ENCODE peak calls at places on chromosomes 2 and 18, in seven cellular contexts. P is A549; H is endodermal cell; E is astrocyte of the spinal cord; L is GM13976; Q is H9; R is activated CD8-positive, alpha-beta T cell treated with anti-CD3 and anti-CD28 coated beads for 36 hours. A is an unnamed sample.

GRCh38 chr2:180781276-180781675 is 199.1 kb upstream of the UBE2E3 start:
- DNase-seq in E (peak; percentile 19), Q (no peak), R (no peak), L (no peak), H (no peak), P (no peak), A (no peak)

GRCh38 chr2:191665286-191665685 is 12.7 kb upstream of the NABP1 start:
- DNase-seq in Q (no peak), R (no peak), L (no peak), E (peak; percentile 59), H (no peak), P (no peak), A (no peak)

GRCh38 chr2:191126386-191126785 is 24.4 kb downstream of the STAT4 start:
- DNase-seq in P (no peak), L (no peak), Q (no peak), E (no peak), H (no peak), R (peak; percentile 61), A (no peak)

GRCh38 chr2:169765523-169765922 is 31.9 kb downstream of the KLHL23 start:
- DNase-seq in H (no peak), E (peak; percentile 52), R (no peak), L (no peak), P (no peak), Q (no peak), A (no peak)

GRCh38 chr2:179532890-179533289 is 268.3 kb upstream of the SESTD1 start:
- DNase-seq in P (no peak), R (no peak), Q (no peak), L (no peak), E (no peak), H (no peak), A (no peak)

GRCh38 chr2:140759431-140760156 is 1371.2 kb downstream of the LRP1B start:
- DNase-seq in R (no peak), L (no peak), P (no peak), E (no peak), Q (no peak), H (no peak), A (no peak)

GRCh38 chr18:51149605-51150429 is 47.7 kb downstream of the MEX3C start:
- DNase-seq in E (peak; percentile 63), P (peak; percentile 37), L (no peak), Q (no peak), H (no peak), R (no peak), A (no peak)

GRCh38 chr2:109380502-109381326 is 233.1 kb downstream of the SEPTIN10 start:
- DNase-seq in E (peak; percentile 45), R (no peak), H (peak; percentile 22), Q (peak; percentile 12), L (no peak), P (no peak), A (no peak)

GRCh38 chr2:120866483-120867140 is 130.9 kb downstream of the GLI2 start:
- DNase-seq in E (no peak), H (no peak), P (no peak), Q (no peak), L (no peak), R (no peak), A (no peak)

GRCh38 chr18:8117008-8117376 is 492.2 kb upstream of the RAB12 start:
- DNase-seq in H (no peak), R (no peak), Q (no peak), P (peak; percentile 39), E (peak; percentile 16), L (no peak), A (no peak)

GRCh38 chr2:202215179-202215578 is 23.2 kb downstream of the SUMO1 start:
- DNase-seq in P (no peak), H (no peak), Q (no peak), R (no peak), E (no peak), L (no peak), A (no peak)

GRCh38 chr18:46291149-46291548 is 187.0 kb downstream of the HAUS1 start:
- DNase-seq in P (no peak), E (no peak), H (no peak), Q (peak; percentile 10), L (peak; percentile 28), R (no peak), A (no peak)

GRCh38 chr2:36367497-36368353 is 12.1 kb downstream of the CRIM1 start:
- DNase-seq in E (no peak), R (no peak), L (no peak), H (no peak), Q (no peak), P (peak; percentile 70), A (no peak)

GRCh38 chr2:46787315-46787714 is 128.3 kb downstream of the MCFD2 start:
- DNase-seq in E (no peak), H (peak; percentile 3), Q (no peak), P (no peak), R (no peak), L (no peak), A (no peak)

GRCh38 chr2:23651187-23651983 is 266.4 kb downstream of the KLHL29 start:
- DNase-seq in E (peak; percentile 87), L (no peak), H (no peak), R (no peak), P (peak; percentile 22), Q (no peak), A (no peak)

GRCh38 chr2:73292906-73293533 is 328 bp downstream of the EGR4 start:
- DNase-seq in E (no peak), Q (no peak), R (peak; percentile 26), P (peak; percentile 38), L (peak; percentile 41), H (peak; percentile 77), A (peak; percentile 46)

GRCh38 chr2:36708119-36708741 is 11.7 kb downstream of the VIT start:
- DNase-seq in P (no peak), H (no peak), E (peak; percentile 11), R (no peak), Q (no peak), L (no peak), A (no peak)

GRCh38 chr2:196601430-196602306 is 37.8 kb upstream of the CCDC150 start:
- DNase-seq in R (no peak), P (peak; percentile 93), L (no peak), Q (no peak), E (peak; percentile 93), H (peak; percentile 47), A (no peak)
- TF ChIP-seq CTCF in R (no peak), P (no peak), L (no peak), Q (no peak), E (no peak), H (no peak), A (no peak)

GRCh38 chr2:143515318-143515717 is 386.1 kb downstream of the ARHGAP15 start:
- DNase-seq in Q (no peak), R (no peak), L (no peak), P (no peak), H (no peak), E (no peak), A (no peak)

GRCh38 chr2:143514413-143514812 is 385.2 kb downstream of the ARHGAP15 start:
- DNase-seq in R (no peak), L (no peak), E (peak; percentile 5), H (no peak), P (no peak), Q (no peak), A (no peak)

DNA sequence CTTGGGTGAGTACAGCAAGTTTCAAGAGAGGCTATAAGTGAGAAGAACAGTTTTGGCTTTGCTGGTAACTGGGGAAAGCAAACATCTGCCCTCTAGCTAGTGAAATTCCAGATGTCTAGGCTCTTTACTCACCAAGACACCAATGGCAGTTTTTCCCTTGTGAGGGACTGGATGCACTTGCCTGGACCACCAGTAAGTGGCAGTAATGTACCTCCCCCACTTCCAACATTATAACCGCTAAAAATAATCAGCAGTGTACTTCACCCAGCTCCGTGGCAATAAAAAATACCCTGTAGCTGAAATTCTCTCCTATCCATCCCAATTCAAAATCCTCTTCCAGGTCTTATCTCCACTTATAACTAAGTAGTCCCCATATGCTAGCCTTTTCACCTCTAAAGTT is 383.9 kb downstream of the ARHGAP15 start:
- DNase-seq in H (peak; percentile 74), L (peak; percentile 16), Q (peak; percentile 62), E (peak; percentile 72), R (peak; percentile 35), P (peak; percentile 36), A (peak; percentile 24)
- TF ChIP-seq CTCF in H (peak; percentile 85), L (peak; percentile 37), Q (peak; percentile 85), E (peak; percentile 98), R (no peak), P (peak; percentile 44), A (peak; percentile 12)

GRCh38 chr2:156132130-156132529 is 200.4 kb downstream of the NR4A2 start:
- DNase-seq in E (no peak), R (no peak), Q (no peak), L (no peak), H (no peak), P (no peak), A (no peak)

GRCh38 chr2:156124458-156124857 is 208.1 kb downstream of the NR4A2 start:
- DNase-seq in E (no peak), Q (no peak), P (no peak), R (no peak), H (no peak), L (no peak), A (no peak)

GRCh38 chr2:156125018-156125417 is 207.5 kb downstream of the NR4A2 start:
- DNase-seq in E (no peak), P (no peak), H (peak; percentile 45), L (no peak), Q (peak; percentile 41), R (no peak), A (no peak)

GRCh38 chr2:156132941-156133340 is 199.6 kb downstream of the NR4A2 start:
- DNase-seq in P (no peak), E (no peak), Q (no peak), L (no peak), R (no peak), H (no peak), A (no peak)

DNA sequence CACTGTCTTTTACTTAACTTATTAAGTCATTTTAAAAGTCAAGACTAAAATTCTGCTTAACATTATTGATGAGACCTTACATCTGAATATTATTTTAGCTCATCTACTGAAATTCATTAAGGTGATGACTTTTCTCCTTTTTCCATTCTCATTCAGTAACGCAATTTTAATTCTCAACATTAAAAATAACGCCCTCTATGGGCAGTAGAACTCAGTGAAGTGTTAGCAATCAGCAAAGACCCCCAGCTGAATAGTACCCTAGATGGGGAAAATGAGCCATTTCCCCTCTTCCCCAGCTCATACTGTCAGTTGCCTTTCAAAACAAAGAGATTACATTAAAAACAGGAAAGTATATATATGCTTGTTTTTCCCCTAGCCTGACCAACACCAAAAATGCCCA is 203.3 kb downstream of the NR4A2 start:
- DNase-seq in P (no peak), R (no peak), E (no peak), L (no peak), Q (no peak), H (no peak), A (no peak)
- TF ChIP-seq CTCF in P (no peak), R (no peak), E (no peak), L (no peak), Q (peak; percentile 63), H (peak; percentile 63), A (no peak)

DNA sequence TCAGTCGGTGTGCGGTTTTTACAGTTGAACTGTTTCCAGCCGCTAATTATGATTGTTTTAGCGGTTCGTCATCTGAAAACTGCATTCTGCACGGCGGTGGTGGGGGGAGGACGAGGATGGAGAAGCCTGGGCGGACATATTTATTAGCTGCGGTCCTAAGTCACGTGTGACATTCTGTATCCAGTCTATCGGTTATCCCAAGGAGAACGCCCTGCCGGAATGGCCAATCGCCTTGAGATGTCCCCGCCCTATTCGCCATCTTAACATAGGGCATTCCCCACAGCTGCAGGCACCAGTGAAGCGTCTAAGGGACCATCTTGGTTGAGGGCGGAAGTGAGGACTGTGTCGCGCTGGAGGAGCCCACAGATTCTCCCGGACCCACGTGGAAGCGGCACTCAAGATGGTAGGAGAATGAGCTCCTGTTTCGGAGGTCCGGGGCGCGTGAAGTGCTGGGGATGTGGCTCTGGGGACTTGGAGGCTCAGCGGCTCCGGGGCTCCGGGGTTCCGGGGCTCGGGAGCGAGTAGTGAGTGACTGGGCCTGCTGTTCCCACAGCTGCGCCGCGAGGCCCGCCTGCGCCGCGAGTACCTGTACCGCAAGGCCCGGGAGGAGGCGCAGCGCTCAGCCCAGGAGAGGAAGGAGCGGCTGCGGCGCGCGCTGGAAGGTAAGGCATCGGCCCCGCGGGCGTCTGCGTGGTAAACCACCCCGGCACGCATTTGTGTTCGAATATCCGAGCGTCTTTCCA is at the start of gene IMP4:
- DNase-seq in Q (peak; percentile 98), P (peak; percentile 99), L (peak; percentile 94), H (peak; percentile 98), E (peak; percentile 100), R (peak; percentile 97), A (peak; percentile 91)
- TF ChIP-seq CTCF in Q (peak; percentile 42), P (no peak), L (peak; percentile 49), H (peak; percentile 65), E (peak; percentile 45), R (no peak), A (no peak)

A was measured in GM20000.